ENCODE peak calls at places on chromosomes 5 and 9, in five cellular contexts. One of them, this sample, is unnamed.

GRCh38 chr9:98369471-98369870 is 114.0 kb upstream of the TBC1D2 start:
- DNase-seq in GM23338: no peak
- DNase-seq in stimulated activated CD4-positive, alpha-beta T cell treated with anti-CD3 and anti-CD28 coated beads, Interleukin-2, amount 100 ng/mL, for 48 hours: no peak
- DNase-seq in activated naive CD8-positive, alpha-beta T cell treated with anti-CD3 and anti-CD28 coated beads for 36 hours: no peak
- DNase-seq in tibial nerve: no peak
- DNase-seq in this sample: no peak

GRCh38 chr5:179914032-179914755 is 6.5 kb upstream of the TBC1D9B start:
- DNase-seq in GM23338: peak; percentile 14
- DNase-seq in stimulated activated CD4-positive, alpha-beta T cell treated with anti-CD3 and anti-CD28 coated beads, Interleukin-2, amount 100 ng/mL, for 48 hours: no peak
- DNase-seq in activated naive CD8-positive, alpha-beta T cell treated with anti-CD3 and anti-CD28 coated beads for 36 hours: no peak
- DNase-seq in tibial nerve: no peak
- DNase-seq in this sample: peak; percentile 81

GRCh38 chr5:38613992-38614836 is 57.8 kb upstream of the LIFR start:
- DNase-seq in GM23338: peak; percentile 41
- DNase-seq in stimulated activated CD4-positive, alpha-beta T cell treated with anti-CD3 and anti-CD28 coated beads, Interleukin-2, amount 100 ng/mL, for 48 hours: no peak
- DNase-seq in activated naive CD8-positive, alpha-beta T cell treated with anti-CD3 and anti-CD28 coated beads for 36 hours: no peak
- DNase-seq in tibial nerve: no peak
- DNase-seq in this sample: no peak

GRCh38 chr5:16536246-16536645 is 70.6 kb upstream of the ZNF622 start:
- DNase-seq in GM23338: no peak
- DNase-seq in stimulated activated CD4-positive, alpha-beta T cell treated with anti-CD3 and anti-CD28 coated beads, Interleukin-2, amount 100 ng/mL, for 48 hours: no peak
- DNase-seq in activated naive CD8-positive, alpha-beta T cell treated with anti-CD3 and anti-CD28 coated beads for 36 hours: no peak
- DNase-seq in tibial nerve: no peak
- DNase-seq in this sample: peak; percentile 70

GRCh38 chr5:180116441-180117377 is 45.1 kb upstream of the RNF130 start:
- DNase-seq in GM23338: no peak
- DNase-seq in stimulated activated CD4-positive, alpha-beta T cell treated with anti-CD3 and anti-CD28 coated beads, Interleukin-2, amount 100 ng/mL, for 48 hours: no peak
- DNase-seq in activated naive CD8-positive, alpha-beta T cell treated with anti-CD3 and anti-CD28 coated beads for 36 hours: no peak
- DNase-seq in tibial nerve: no peak
- DNase-seq in this sample: no peak

GRCh38 chr5:64497390-64497789 is 8.4 kb upstream of the RGS7BP start:
- DNase-seq in GM23338: peak; percentile 41
- DNase-seq in stimulated activated CD4-positive, alpha-beta T cell treated with anti-CD3 and anti-CD28 coated beads, Interleukin-2, amount 100 ng/mL, for 48 hours: no peak
- DNase-seq in activated naive CD8-positive, alpha-beta T cell treated with anti-CD3 and anti-CD28 coated beads for 36 hours: no peak
- DNase-seq in tibial nerve: no peak
- DNase-seq in this sample: peak; percentile 50

GRCh38 chr9:91310037-91310436 is 51.7 kb downstream of the AUH start:
- DNase-seq in GM23338: no peak
- DNase-seq in stimulated activated CD4-positive, alpha-beta T cell treated with anti-CD3 and anti-CD28 coated beads, Interleukin-2, amount 100 ng/mL, for 48 hours: no peak
- DNase-seq in activated naive CD8-positive, alpha-beta T cell treated with anti-CD3 and anti-CD28 coated beads for 36 hours: no peak
- DNase-seq in tibial nerve: no peak
- DNase-seq in this sample: no peak

GRCh38 chr5:52620315-52620714 is 167.4 kb upstream of the ITGA1 start:
- DNase-seq in GM23338: no peak
- DNase-seq in stimulated activated CD4-positive, alpha-beta T cell treated with anti-CD3 and anti-CD28 coated beads, Interleukin-2, amount 100 ng/mL, for 48 hours: no peak
- DNase-seq in activated naive CD8-positive, alpha-beta T cell treated with anti-CD3 and anti-CD28 coated beads for 36 hours: no peak
- DNase-seq in tibial nerve: no peak
- DNase-seq in this sample: no peak

GRCh38 chr5:172505403-172505759 is 51.1 kb upstream of the SH3PXD2B start:
- DNase-seq in GM23338: no peak
- DNase-seq in stimulated activated CD4-positive, alpha-beta T cell treated with anti-CD3 and anti-CD28 coated beads, Interleukin-2, amount 100 ng/mL, for 48 hours: no peak
- DNase-seq in activated naive CD8-positive, alpha-beta T cell treated with anti-CD3 and anti-CD28 coated beads for 36 hours: no peak
- DNase-seq in tibial nerve: peak; percentile 4
- DNase-seq in this sample: no peak

GRCh38 chr9:89278997-89279739 is 31.8 kb upstream of the CKS2 start:
- DNase-seq in GM23338: peak; percentile 85
- DNase-seq in stimulated activated CD4-positive, alpha-beta T cell treated with anti-CD3 and anti-CD28 coated beads, Interleukin-2, amount 100 ng/mL, for 48 hours: no peak
- DNase-seq in activated naive CD8-positive, alpha-beta T cell treated with anti-CD3 and anti-CD28 coated beads for 36 hours: no peak
- DNase-seq in tibial nerve: peak; percentile 80
- DNase-seq in this sample: peak; percentile 78

GRCh38 chr5:153043876-153044275 is 446.6 kb upstream of the GRIA1 start:
- DNase-seq in GM23338: no peak
- DNase-seq in stimulated activated CD4-positive, alpha-beta T cell treated with anti-CD3 and anti-CD28 coated beads, Interleukin-2, amount 100 ng/mL, for 48 hours: no peak
- DNase-seq in activated naive CD8-positive, alpha-beta T cell treated with anti-CD3 and anti-CD28 coated beads for 36 hours: no peak
- DNase-seq in tibial nerve: no peak
- DNase-seq in this sample: no peak

GRCh38 chr9:22718653-22719052 is 272.0 kb downstream of the DMRTA1 start:
- DNase-seq in GM23338: peak; percentile 1
- DNase-seq in stimulated activated CD4-positive, alpha-beta T cell treated with anti-CD3 and anti-CD28 coated beads, Interleukin-2, amount 100 ng/mL, for 48 hours: no peak
- DNase-seq in activated naive CD8-positive, alpha-beta T cell treated with anti-CD3 and anti-CD28 coated beads for 36 hours: no peak
- DNase-seq in tibial nerve: no peak
- DNase-seq in this sample: peak; percentile 13

GRCh38 chr5:15948225-15948624 is 231.4 kb downstream of the MARCHF11 start:
- DNase-seq in GM23338: no peak
- DNase-seq in stimulated activated CD4-positive, alpha-beta T cell treated with anti-CD3 and anti-CD28 coated beads, Interleukin-2, amount 100 ng/mL, for 48 hours: no peak
- DNase-seq in activated naive CD8-positive, alpha-beta T cell treated with anti-CD3 and anti-CD28 coated beads for 36 hours: no peak
- DNase-seq in tibial nerve: no peak
- DNase-seq in this sample: peak; percentile 13

GRCh38 chr5:6302684-6303083 is 75.7 kb downstream of the MED10 start:
- DNase-seq in GM23338: peak; percentile 65
- DNase-seq in stimulated activated CD4-positive, alpha-beta T cell treated with anti-CD3 and anti-CD28 coated beads, Interleukin-2, amount 100 ng/mL, for 48 hours: no peak
- DNase-seq in activated naive CD8-positive, alpha-beta T cell treated with anti-CD3 and anti-CD28 coated beads for 36 hours: no peak
- DNase-seq in tibial nerve: no peak
- DNase-seq in this sample: peak; percentile 5

GRCh38 chr5:14870347-14871083 is 1.1 kb downstream of the ANKH start:
- DNase-seq in GM23338: peak; percentile 33
- DNase-seq in stimulated activated CD4-positive, alpha-beta T cell treated with anti-CD3 and anti-CD28 coated beads, Interleukin-2, amount 100 ng/mL, for 48 hours: peak; percentile 49
- DNase-seq in activated naive CD8-positive, alpha-beta T cell treated with anti-CD3 and anti-CD28 coated beads for 36 hours: peak; percentile 57
- DNase-seq in tibial nerve: no peak
- DNase-seq in this sample: peak; percentile 47

GRCh38 chr9:109918359-109919163 is 138.6 kb downstream of the PALM2AKAP2 start:
- DNase-seq in GM23338: no peak
- DNase-seq in stimulated activated CD4-positive, alpha-beta T cell treated with anti-CD3 and anti-CD28 coated beads, Interleukin-2, amount 100 ng/mL, for 48 hours: peak; percentile 41
- DNase-seq in activated naive CD8-positive, alpha-beta T cell treated with anti-CD3 and anti-CD28 coated beads for 36 hours: no peak
- DNase-seq in tibial nerve: no peak
- DNase-seq in this sample: no peak

GRCh38 chr9:86342269-86342668 is 11.9 kb downstream of the TUT7 start:
- DNase-seq in GM23338: no peak
- DNase-seq in stimulated activated CD4-positive, alpha-beta T cell treated with anti-CD3 and anti-CD28 coated beads, Interleukin-2, amount 100 ng/mL, for 48 hours: no peak
- DNase-seq in activated naive CD8-positive, alpha-beta T cell treated with anti-CD3 and anti-CD28 coated beads for 36 hours: no peak
- DNase-seq in tibial nerve: no peak
- DNase-seq in this sample: no peak

GRCh38 chr5:56269216-56269927 is 36.2 kb upstream of the ANKRD55 start:
- DNase-seq in GM23338: peak; percentile 65
- DNase-seq in stimulated activated CD4-positive, alpha-beta T cell treated with anti-CD3 and anti-CD28 coated beads, Interleukin-2, amount 100 ng/mL, for 48 hours: no peak
- DNase-seq in activated naive CD8-positive, alpha-beta T cell treated with anti-CD3 and anti-CD28 coated beads for 36 hours: peak; percentile 6
- DNase-seq in tibial nerve: peak; percentile 15
- DNase-seq in this sample: peak; percentile 83

GRCh38 chr5:140883373-140883772 is 1.4 kb downstream of the PCDHA13 start:
- DNase-seq in GM23338: no peak
- DNase-seq in stimulated activated CD4-positive, alpha-beta T cell treated with anti-CD3 and anti-CD28 coated beads, Interleukin-2, amount 100 ng/mL, for 48 hours: no peak
- DNase-seq in activated naive CD8-positive, alpha-beta T cell treated with anti-CD3 and anti-CD28 coated beads for 36 hours: no peak
- DNase-seq in tibial nerve: no peak
- DNase-seq in this sample: no peak

GRCh38 chr5:142900926-142901325 is 130.7 kb downstream of the ARHGAP26 start:
- DNase-seq in GM23338: no peak
- DNase-seq in stimulated activated CD4-positive, alpha-beta T cell treated with anti-CD3 and anti-CD28 coated beads, Interleukin-2, amount 100 ng/mL, for 48 hours: no peak
- DNase-seq in activated naive CD8-positive, alpha-beta T cell treated with anti-CD3 and anti-CD28 coated beads for 36 hours: no peak
- DNase-seq in tibial nerve: no peak
- DNase-seq in this sample: peak; percentile 52

GRCh38 chr9:129138476-129139232 is 27.4 kb downstream of the PTPA start:
- DNase-seq in GM23338: no peak
- DNase-seq in stimulated activated CD4-positive, alpha-beta T cell treated with anti-CD3 and anti-CD28 coated beads, Interleukin-2, amount 100 ng/mL, for 48 hours: no peak
- DNase-seq in activated naive CD8-positive, alpha-beta T cell treated with anti-CD3 and anti-CD28 coated beads for 36 hours: no peak
- DNase-seq in tibial nerve: peak; percentile 50
- DNase-seq in this sample: peak; percentile 89

GRCh38 chr9:83271665-83272071 is 208.7 kb upstream of the RASEF start:
- DNase-seq in GM23338: no peak
- DNase-seq in stimulated activated CD4-positive, alpha-beta T cell treated with anti-CD3 and anti-CD28 coated beads, Interleukin-2, amount 100 ng/mL, for 48 hours: no peak
- DNase-seq in activated naive CD8-positive, alpha-beta T cell treated with anti-CD3 and anti-CD28 coated beads for 36 hours: no peak
- DNase-seq in tibial nerve: no peak
- DNase-seq in this sample: no peak

GRCh38 chr5:55694152-55694830 is 17.8 kb downstream of the SLC38A9 start:
- DNase-seq in GM23338: peak; percentile 75
- DNase-seq in stimulated activated CD4-positive, alpha-beta T cell treated with anti-CD3 and anti-CD28 coated beads, Interleukin-2, amount 100 ng/mL, for 48 hours: no peak
- DNase-seq in activated naive CD8-positive, alpha-beta T cell treated with anti-CD3 and anti-CD28 coated beads for 36 hours: no peak
- DNase-seq in tibial nerve: no peak
- DNase-seq in this sample: peak; percentile 48

GRCh38 chr5:157993201-157993600 is 134.3 kb upstream of the CLINT1 start:
- DNase-seq in GM23338: no peak
- DNase-seq in stimulated activated CD4-positive, alpha-beta T cell treated with anti-CD3 and anti-CD28 coated beads, Interleukin-2, amount 100 ng/mL, for 48 hours: no peak
- DNase-seq in activated naive CD8-positive, alpha-beta T cell treated with anti-CD3 and anti-CD28 coated beads for 36 hours: no peak
- DNase-seq in tibial nerve: no peak
- DNase-seq in this sample: no peak

GRCh38 chr5:588406-588995 is 23.6 kb upstream of the CEP72 start:
- DNase-seq in GM23338: no peak
- DNase-seq in stimulated activated CD4-positive, alpha-beta T cell treated with anti-CD3 and anti-CD28 coated beads, Interleukin-2, amount 100 ng/mL, for 48 hours: no peak
- DNase-seq in activated naive CD8-positive, alpha-beta T cell treated with anti-CD3 and anti-CD28 coated beads for 36 hours: no peak
- DNase-seq in tibial nerve: no peak
- DNase-seq in this sample: no peak

GRCh38 chr5:123147741-123148140 is 58.7 kb downstream of the PRDM6 start:
- DNase-seq in GM23338: no peak
- DNase-seq in stimulated activated CD4-positive, alpha-beta T cell treated with anti-CD3 and anti-CD28 coated beads, Interleukin-2, amount 100 ng/mL, for 48 hours: no peak
- DNase-seq in activated naive CD8-positive, alpha-beta T cell treated with anti-CD3 and anti-CD28 coated beads for 36 hours: no peak
- DNase-seq in tibial nerve: no peak
- DNase-seq in this sample: no peak

GRCh38 chr5:149455889-149456409 is 76.9 kb upstream of the IL17B start:
- DNase-seq in GM23338: no peak
- DNase-seq in stimulated activated CD4-positive, alpha-beta T cell treated with anti-CD3 and anti-CD28 coated beads, Interleukin-2, amount 100 ng/mL, for 48 hours: no peak
- DNase-seq in activated naive CD8-positive, alpha-beta T cell treated with anti-CD3 and anti-CD28 coated beads for 36 hours: no peak
- DNase-seq in tibial nerve: no peak
- DNase-seq in this sample: peak; percentile 72

GRCh38 chr9:89871871-89872331 is 267.1 kb downstream of the GADD45G start:
- DNase-seq in GM23338: no peak
- DNase-seq in stimulated activated CD4-positive, alpha-beta T cell treated with anti-CD3 and anti-CD28 coated beads, Interleukin-2, amount 100 ng/mL, for 48 hours: no peak
- DNase-seq in activated naive CD8-positive, alpha-beta T cell treated with anti-CD3 and anti-CD28 coated beads for 36 hours: no peak
- DNase-seq in tibial nerve: no peak
- DNase-seq in this sample: no peak

GRCh38 chr5:94243612-94244011 is 374.8 kb downstream of the KIAA0825 start:
- DNase-seq in GM23338: no peak
- DNase-seq in stimulated activated CD4-positive, alpha-beta T cell treated with anti-CD3 and anti-CD28 coated beads, Interleukin-2, amount 100 ng/mL, for 48 hours: no peak
- DNase-seq in activated naive CD8-positive, alpha-beta T cell treated with anti-CD3 and anti-CD28 coated beads for 36 hours: no peak
- DNase-seq in tibial nerve: no peak
- DNase-seq in this sample: peak; percentile 70

GRCh38 chr5:74954919-74955318 is 88.7 kb upstream of the FAM169A start:
- DNase-seq in GM23338: no peak
- DNase-seq in stimulated activated CD4-positive, alpha-beta T cell treated with anti-CD3 and anti-CD28 coated beads, Interleukin-2, amount 100 ng/mL, for 48 hours: no peak
- DNase-seq in activated naive CD8-positive, alpha-beta T cell treated with anti-CD3 and anti-CD28 coated beads for 36 hours: no peak
- DNase-seq in tibial nerve: no peak
- DNase-seq in this sample: peak; percentile 51

GRCh38 chr5:97097348-97098220 is 44.8 kb downstream of the LIX1 start:
- DNase-seq in GM23338: peak; percentile 39
- DNase-seq in stimulated activated CD4-positive, alpha-beta T cell treated with anti-CD3 and anti-CD28 coated beads, Interleukin-2, amount 100 ng/mL, for 48 hours: no peak
- DNase-seq in activated naive CD8-positive, alpha-beta T cell treated with anti-CD3 and anti-CD28 coated beads for 36 hours: no peak
- DNase-seq in tibial nerve: no peak
- DNase-seq in this sample: no peak

GRCh38 chr5:72821776-72822175 is 5.3 kb downstream of the TNPO1 start:
- DNase-seq in GM23338: no peak
- DNase-seq in stimulated activated CD4-positive, alpha-beta T cell treated with anti-CD3 and anti-CD28 coated beads, Interleukin-2, amount 100 ng/mL, for 48 hours: no peak
- DNase-seq in activated naive CD8-positive, alpha-beta T cell treated with anti-CD3 and anti-CD28 coated beads for 36 hours: no peak
- DNase-seq in tibial nerve: no peak
- DNase-seq in this sample: no peak

GRCh38 chr5:143309661-143310431 is 93.6 kb downstream of the NR3C1 start:
- DNase-seq in GM23338: no peak
- DNase-seq in stimulated activated CD4-positive, alpha-beta T cell treated with anti-CD3 and anti-CD28 coated beads, Interleukin-2, amount 100 ng/mL, for 48 hours: no peak
- DNase-seq in activated naive CD8-positive, alpha-beta T cell treated with anti-CD3 and anti-CD28 coated beads for 36 hours: no peak
- DNase-seq in tibial nerve: no peak
- DNase-seq in this sample: peak; percentile 40

GRCh38 chr5:34524123-34524522 is 132.0 kb upstream of the RAI14 start:
- DNase-seq in GM23338: no peak
- DNase-seq in stimulated activated CD4-positive, alpha-beta T cell treated with anti-CD3 and anti-CD28 coated beads, Interleukin-2, amount 100 ng/mL, for 48 hours: no peak
- DNase-seq in activated naive CD8-positive, alpha-beta T cell treated with anti-CD3 and anti-CD28 coated beads for 36 hours: no peak
- DNase-seq in tibial nerve: no peak
- DNase-seq in this sample: peak; percentile 85

GRCh38 chr9:12464910-12465512 is 228.2 kb upstream of the TYRP1 start:
- DNase-seq in GM23338: peak; percentile 71
- DNase-seq in stimulated activated CD4-positive, alpha-beta T cell treated with anti-CD3 and anti-CD28 coated beads, Interleukin-2, amount 100 ng/mL, for 48 hours: no peak
- DNase-seq in activated naive CD8-positive, alpha-beta T cell treated with anti-CD3 and anti-CD28 coated beads for 36 hours: no peak
- DNase-seq in tibial nerve: peak; percentile 7
- DNase-seq in this sample: peak; percentile 40

GRCh38 chr9:88745281-88746001 is 210.5 kb downstream of the NXNL2 start:
- DNase-seq in GM23338: no peak
- DNase-seq in stimulated activated CD4-positive, alpha-beta T cell treated with anti-CD3 and anti-CD28 coated beads, Interleukin-2, amount 100 ng/mL, for 48 hours: no peak
- DNase-seq in activated naive CD8-positive, alpha-beta T cell treated with anti-CD3 and anti-CD28 coated beads for 36 hours: no peak
- DNase-seq in tibial nerve: no peak
- DNase-seq in this sample: peak; percentile 81

GRCh38 chr9:32344551-32345182 is 39.8 kb upstream of the ACO1 start:
- DNase-seq in GM23338: peak; percentile 92
- DNase-seq in stimulated activated CD4-positive, alpha-beta T cell treated with anti-CD3 and anti-CD28 coated beads, Interleukin-2, amount 100 ng/mL, for 48 hours: no peak
- DNase-seq in activated naive CD8-positive, alpha-beta T cell treated with anti-CD3 and anti-CD28 coated beads for 36 hours: no peak
- DNase-seq in tibial nerve: no peak
- DNase-seq in this sample: peak; percentile 21